ENCODE peak calls at places on chromosomes 4 and X, in four cellular contexts. R is T-helper 1 cell; J is upper lobe of right lung; P is effector memory CD8-positive, alpha-beta T cell. K is an unnamed sample.

GRCh38 chrX:13983734-13984133 is 46.0 kb downstream of the GEMIN8 start:
- DNase-seq in P (no peak), R (no peak), J (no peak), K (no peak)

GRCh38 chr4:88054909-88055308 is 47.5 kb downstream of the PKD2 start:
- DNase-seq in J (no peak), R (no peak), P (no peak), K (no peak)

GRCh38 chrX:56343231-56343630 is 111.1 kb downstream of the KLF8 start:
- DNase-seq in R (no peak), J (no peak), P (no peak), K (no peak)

GRCh38 chr4:152063301-152064235 is 302.8 kb upstream of the GATB start:
- DNase-seq in R (peak), J (no peak), P (peak), K (no peak)

GRCh38 chr4:92305878-92306520 is 2.2 kb downstream of the GRID2 start:
- DNase-seq in P (no peak), R (no peak), J (no peak), K (no peak)

GRCh38 chr4:128130621-128131020 is 69.5 kb downstream of the LARP1B start:
- DNase-seq in P (no peak), R (no peak), J (no peak), K (no peak)

GRCh38 chrX:108735680-108736508 is 469 bp downstream of the IRS4 start:
- DNase-seq in P (no peak), J (peak), R (no peak), K (no peak)

GRCh38 chrX:39676434-39676833 is 421.3 kb downstream of the BCOR start:
- DNase-seq in R (no peak), P (no peak), J (no peak), K (no peak)

GRCh38 chrX:154546354-154547244 is at the start of gene G6PD:
- DNase-seq in P (peak), J (no peak), R (peak), K (peak)

GRCh38 chr4:10509733-10510132 is 52.5 kb upstream of the ZNF518B start:
- DNase-seq in P (no peak), J (no peak), R (no peak), K (no peak)

GRCh38 chr4:159227378-159227777 is 124.5 kb downstream of the RAPGEF2 start:
- DNase-seq in J (no peak), R (no peak), P (no peak), K (no peak)

GRCh38 chrX:150337026-150337425 is 26.1 kb upstream of the MAMLD1 start:
- DNase-seq in R (no peak), P (no peak), J (no peak), K (no peak)

GRCh38 chr4:2767705-2768074 is 11.6 kb upstream of the TNIP2 start:
- DNase-seq in R (no peak), J (no peak), P (no peak), K (no peak)

GRCh38 chr4:40265910-40266274 is 69.1 kb downstream of the RHOH start:
- DNase-seq in P (no peak), R (no peak), J (no peak), K (no peak)

GRCh38 chrX:8851487-8851886 is 50.3 kb upstream of the FAM9A start:
- DNase-seq in P (no peak), J (no peak), R (no peak), K (no peak)

GRCh38 chr4:153364061-153364460 is 19.6 kb downstream of the MND1 start:
- DNase-seq in R (no peak), J (no peak), P (no peak), K (no peak)

GRCh38 chr4:156169011-156169410 is 215.3 kb upstream of the CTSO start:
- DNase-seq in R (no peak), J (no peak), P (no peak), K (no peak)

GRCh38 chrX:2650865-2651264 is 40.2 kb upstream of the CD99 start:
- DNase-seq in R (no peak), P (no peak), J (no peak), K (no peak)

GRCh38 chr4:73706811-73707210 is 33.6 kb upstream of the CXCL8 start:
- DNase-seq in J (no peak), R (no peak), P (no peak), K (no peak)

GRCh38 chr4:78706302-78706701 is 69.8 kb upstream of the BMP2K start:
- DNase-seq in R (no peak), P (no peak), J (no peak), K (no peak)

GRCh38 chrX:78104447-78105176 is 564 bp downstream of the PGK1 start:
- DNase-seq in P (peak), R (peak), J (peak), K (no peak)

GRCh38 chrX:136209016-136209738 is 42.0 kb downstream of the MAP7D3 start:
- DNase-seq in P (peak), R (peak), J (peak), K (no peak)

GRCh38 chrX:106917830-106918500 is 2.2 kb upstream of the CLDN2 start:
- DNase-seq in J (no peak), R (no peak), P (no peak), K (no peak)

GRCh38 chr4:4415107-4415805 is 28.4 kb downstream of the NSG1 start:
- DNase-seq in J (peak), P (no peak), R (no peak), K (no peak)

GRCh38 chr4:81460115-81460836 is 11.4 kb downstream of the RASGEF1B start:
- DNase-seq in P (no peak), J (no peak), R (no peak), K (no peak)

GRCh38 chrX:107747596-107748161 is 27.9 kb downstream of the TSC22D3 start:
- DNase-seq in J (no peak), R (no peak), P (no peak), K (no peak)

GRCh38 chr4:122758033-122758432 is 25.5 kb downstream of the BBS12 start:
- DNase-seq in R (no peak), J (no peak), P (no peak), K (no peak)

GRCh38 chrX:6505960-6506359 is 29.0 kb downstream of the VCX3A start:
- DNase-seq in J (no peak), P (no peak), R (no peak), K (no peak)

GRCh38 chr4:154506253-154506652 is 14.7 kb upstream of the DCHS2 start:
- DNase-seq in R (no peak), J (no peak), P (no peak), K (no peak)

GRCh38 chrX:109393859-109394258 is 88.0 kb downstream of the GUCY2F start:
- DNase-seq in P (no peak), J (no peak), R (no peak), K (no peak)

GRCh38 chrX:39063037-39063436 is 261.8 kb downstream of the MID1IP1 start:
- DNase-seq in R (no peak), J (peak), P (no peak), K (no peak)

GRCh38 chr4:114890773-114891172 is 222.6 kb downstream of the NDST4 start:
- DNase-seq in J (no peak), R (no peak), P (no peak), K (no peak)

GRCh38 chr4:148434075-148434773 is 8.0 kb downstream of the NR3C2 start:
- DNase-seq in R (no peak), P (no peak), J (no peak), K (no peak)

GRCh38 chrX:134568617-134569016 is 89.7 kb downstream of the PLAC1 start:
- DNase-seq in R (no peak), J (no peak), P (no peak), K (no peak)

K was measured in activated CD4-positive, alpha-beta T cell treated with anti-CD3 and anti-CD28 coated beads for 1 hour.